ENCODE peak calls at places on chromosomes 1 and 21, in five cellular contexts. One of them, this sample, is unnamed.

GRCh38 chr1:209565759-209566678 is 17.5 kb upstream of the CAMK1G start:
- DNase-seq in substantia nigra: peak; percentile 79
- DNase-seq in posterior vena cava: peak; percentile 84
- DNase-seq in transverse colon: peak; percentile 80
- DNase-seq in T-helper 1 cell: peak; percentile 65
- DNase-seq in this sample: peak; percentile 94

GRCh38 chr1:228289239-228289849 is 81.5 kb downstream of the OBSCN start:
- DNase-seq in substantia nigra: no peak
- DNase-seq in transverse colon: no peak
- DNase-seq in posterior vena cava: peak; percentile 60
- DNase-seq in T-helper 1 cell: no peak
- DNase-seq in this sample: no peak

GRCh38 chr1:155272466-155273133 is 704 bp downstream of the CLK2 start:
- DNase-seq in T-helper 1 cell: no peak
- DNase-seq in transverse colon: no peak
- DNase-seq in substantia nigra: no peak
- DNase-seq in posterior vena cava: no peak
- DNase-seq in this sample: no peak

GRCh38 chr1:115428676-115429075 is 90.6 kb upstream of the NGF start:
- DNase-seq in transverse colon: no peak
- DNase-seq in substantia nigra: no peak
- DNase-seq in posterior vena cava: no peak
- DNase-seq in T-helper 1 cell: no peak
- DNase-seq in this sample: peak; percentile 50

GRCh38 chr1:21875621-21876063 is 61.5 kb downstream of the HSPG2 start:
- DNase-seq in posterior vena cava: peak; percentile 79
- DNase-seq in transverse colon: no peak
- DNase-seq in T-helper 1 cell: no peak
- DNase-seq in substantia nigra: no peak
- DNase-seq in this sample: no peak

GRCh38 chr1:59417406-59417805 is 120.5 kb downstream of the FGGY start:
- DNase-seq in posterior vena cava: no peak
- DNase-seq in T-helper 1 cell: no peak
- DNase-seq in substantia nigra: no peak
- DNase-seq in transverse colon: no peak
- DNase-seq in this sample: no peak

GRCh38 chr1:30083800-30084464 is 639.5 kb downstream of the MATN1 start:
- DNase-seq in transverse colon: no peak
- DNase-seq in posterior vena cava: no peak
- DNase-seq in substantia nigra: no peak
- DNase-seq in T-helper 1 cell: no peak
- DNase-seq in this sample: no peak

GRCh38 chr21:38766987-38767722 is 38.6 kb upstream of the ETS2 start:
- DNase-seq in T-helper 1 cell: no peak
- DNase-seq in substantia nigra: no peak
- DNase-seq in transverse colon: peak; percentile 42
- DNase-seq in posterior vena cava: no peak
- DNase-seq in this sample: no peak

GRCh38 chr1:179234863-179235262 is 5.4 kb upstream of the ABL2 start:
- DNase-seq in transverse colon: no peak
- DNase-seq in substantia nigra: no peak
- DNase-seq in T-helper 1 cell: no peak
- DNase-seq in posterior vena cava: no peak
- DNase-seq in this sample: no peak